ENCODE peak calls at places on chromosomes 7 and 10, in seven cellular contexts. One of them, this sample, is unnamed.

GRCh38 chr10:71933651-71934050 is 30.5 kb upstream of the CHST3 start:
- DNase-seq in gastrocnemius medialis: no peak
- DNase-seq in coronary artery: no peak
- DNase-seq in tibial artery: no peak
- DNase-seq in astrocyte: no peak
- DNase-seq in fibroblast of lung: no peak
- DNase-seq in heart right ventricle: no peak
- DNase-seq in this sample: no peak

GRCh38 chr10:103870503-103870902 is 15.1 kb upstream of the SH3PXD2A start:
- DNase-seq in gastrocnemius medialis: no peak
- DNase-seq in coronary artery: no peak
- DNase-seq in tibial artery: no peak
- DNase-seq in astrocyte: no peak
- DNase-seq in fibroblast of lung: no peak
- DNase-seq in heart right ventricle: no peak
- DNase-seq in this sample: peak; percentile 63

GRCh38 chr10:100653957-100654834 is 91.2 kb upstream of the PAX2 start:
- DNase-seq in gastrocnemius medialis: no peak
- DNase-seq in coronary artery: no peak
- DNase-seq in tibial artery: no peak
- DNase-seq in astrocyte: no peak
- DNase-seq in fibroblast of lung: peak; percentile 13
- DNase-seq in heart right ventricle: peak; percentile 7
- DNase-seq in this sample: peak; percentile 35

GRCh38 chr10:102604379-102604960 is 39.8 kb upstream of the TRIM8 start:
- DNase-seq in gastrocnemius medialis: no peak
- DNase-seq in coronary artery: no peak
- DNase-seq in tibial artery: no peak
- DNase-seq in astrocyte: peak; percentile 89
- DNase-seq in fibroblast of lung: peak; percentile 92
- DNase-seq in heart right ventricle: no peak
- DNase-seq in this sample: peak; percentile 86

GRCh38 chr7:20249924-20250323 is 32.7 kb upstream of the MACC1 start:
- DNase-seq in gastrocnemius medialis: no peak
- DNase-seq in coronary artery: no peak
- DNase-seq in tibial artery: no peak
- DNase-seq in astrocyte: peak; percentile 92
- DNase-seq in fibroblast of lung: peak; percentile 93
- DNase-seq in heart right ventricle: no peak
- DNase-seq in this sample: no peak

GRCh38 chr7:100017300-100017699 is 1.9 kb downstream of the ZKSCAN1 start:
- DNase-seq in gastrocnemius medialis: no peak
- DNase-seq in coronary artery: no peak
- DNase-seq in tibial artery: no peak
- DNase-seq in astrocyte: no peak
- DNase-seq in fibroblast of lung: no peak
- DNase-seq in heart right ventricle: no peak
- DNase-seq in this sample: no peak

GRCh38 chr7:51066405-51066882 is 250.2 kb downstream of the COBL start:
- DNase-seq in gastrocnemius medialis: no peak
- DNase-seq in coronary artery: no peak
- DNase-seq in tibial artery: no peak
- DNase-seq in astrocyte: no peak
- DNase-seq in fibroblast of lung: no peak
- DNase-seq in heart right ventricle: no peak
- DNase-seq in this sample: no peak

GRCh38 chr7:149771199-149771636 is 2.2 kb downstream of the ZNF467 start:
- DNase-seq in gastrocnemius medialis: no peak
- DNase-seq in coronary artery: no peak
- DNase-seq in tibial artery: no peak
- DNase-seq in astrocyte: no peak
- DNase-seq in fibroblast of lung: no peak
- DNase-seq in heart right ventricle: no peak
- DNase-seq in this sample: no peak

GRCh38 chr10:114821293-114821914 is at the start of gene FHIP2A:
- DNase-seq in gastrocnemius medialis: peak; percentile 40
- DNase-seq in coronary artery: peak; percentile 78
- DNase-seq in tibial artery: peak; percentile 69
- DNase-seq in astrocyte: peak; percentile 52
- DNase-seq in fibroblast of lung: peak; percentile 68
- DNase-seq in heart right ventricle: peak; percentile 78
- DNase-seq in this sample: peak; percentile 66

GRCh38 chr7:100430450-100431285 is 1.0 kb downstream of the MEPCE start:
- DNase-seq in gastrocnemius medialis: no peak
- DNase-seq in coronary artery: no peak
- DNase-seq in tibial artery: peak; percentile 60
- DNase-seq in astrocyte: no peak
- DNase-seq in fibroblast of lung: peak; percentile 13
- DNase-seq in heart right ventricle: no peak
- DNase-seq in this sample: no peak

GRCh38 chr7:26857534-26858228 is 6.7 kb downstream of the SKAP2 start:
- DNase-seq in gastrocnemius medialis: no peak
- DNase-seq in coronary artery: no peak
- DNase-seq in tibial artery: no peak
- DNase-seq in astrocyte: no peak
- DNase-seq in fibroblast of lung: no peak
- DNase-seq in heart right ventricle: no peak
- DNase-seq in this sample: no peak

GRCh38 chr10:133453516-133454203 is at the start of gene SCART1:
- DNase-seq in gastrocnemius medialis: no peak
- DNase-seq in coronary artery: no peak
- DNase-seq in tibial artery: no peak
- DNase-seq in astrocyte: no peak
- DNase-seq in fibroblast of lung: no peak
- DNase-seq in heart right ventricle: no peak
- DNase-seq in this sample: no peak

GRCh38 chr7:84452618-84453017 is 258.0 kb upstream of the SEMA3A start:
- DNase-seq in gastrocnemius medialis: no peak
- DNase-seq in coronary artery: no peak
- DNase-seq in tibial artery: no peak
- DNase-seq in astrocyte: no peak
- DNase-seq in fibroblast of lung: no peak
- DNase-seq in heart right ventricle: no peak
- DNase-seq in this sample: no peak

GRCh38 chr10:105837951-105838350 is 1196.9 kb downstream of the SORCS3 start:
- DNase-seq in gastrocnemius medialis: no peak
- DNase-seq in coronary artery: no peak
- DNase-seq in tibial artery: no peak
- DNase-seq in astrocyte: peak; percentile 20
- DNase-seq in fibroblast of lung: peak; percentile 21
- DNase-seq in heart right ventricle: no peak
- DNase-seq in this sample: peak; percentile 3

GRCh38 chr10:43398939-43399871 is 9.8 kb downstream of the HNRNPF start:
- DNase-seq in gastrocnemius medialis: no peak
- DNase-seq in coronary artery: peak; percentile 17
- DNase-seq in tibial artery: no peak
- DNase-seq in astrocyte: peak; percentile 71
- DNase-seq in fibroblast of lung: peak; percentile 77
- DNase-seq in heart right ventricle: no peak
- DNase-seq in this sample: peak; percentile 38

GRCh38 chr7:44401692-44402091 is 76.3 kb upstream of the CAMK2B start:
- DNase-seq in gastrocnemius medialis: no peak
- DNase-seq in coronary artery: peak; percentile 46
- DNase-seq in tibial artery: no peak
- DNase-seq in astrocyte: no peak
- DNase-seq in fibroblast of lung: no peak
- DNase-seq in heart right ventricle: no peak
- DNase-seq in this sample: no peak

GRCh38 chr7:115052706-115053105 is 130.8 kb downstream of the MDFIC start:
- DNase-seq in gastrocnemius medialis: no peak
- DNase-seq in coronary artery: no peak
- DNase-seq in tibial artery: no peak
- DNase-seq in astrocyte: no peak
- DNase-seq in fibroblast of lung: no peak
- DNase-seq in heart right ventricle: no peak
- DNase-seq in this sample: no peak

GRCh38 chr7:44078521-44078920 is 3.8 kb downstream of the POLM start:
- DNase-seq in gastrocnemius medialis: peak; percentile 56
- DNase-seq in coronary artery: no peak
- DNase-seq in tibial artery: no peak
- DNase-seq in astrocyte: no peak
- DNase-seq in fibroblast of lung: no peak
- DNase-seq in heart right ventricle: no peak
- DNase-seq in this sample: no peak

GRCh38 chr7:102095933-102096332 is 190.7 kb upstream of the SH2B2 start:
- DNase-seq in gastrocnemius medialis: no peak
- DNase-seq in coronary artery: no peak
- DNase-seq in tibial artery: no peak
- DNase-seq in astrocyte: no peak
- DNase-seq in fibroblast of lung: no peak
- DNase-seq in heart right ventricle: no peak
- DNase-seq in this sample: no peak

GRCh38 chr10:629186-629998 is 60.1 kb downstream of the DIP2C start:
- DNase-seq in gastrocnemius medialis: no peak
- DNase-seq in coronary artery: no peak
- DNase-seq in tibial artery: no peak
- DNase-seq in astrocyte: no peak
- DNase-seq in fibroblast of lung: no peak
- DNase-seq in heart right ventricle: no peak
- DNase-seq in this sample: no peak

GRCh38 chr10:122127943-122128342 is 139.0 kb downstream of the TACC2 start:
- DNase-seq in gastrocnemius medialis: peak; percentile 76
- DNase-seq in coronary artery: no peak
- DNase-seq in tibial artery: peak; percentile 50
- DNase-seq in astrocyte: peak; percentile 69
- DNase-seq in fibroblast of lung: peak; percentile 71
- DNase-seq in heart right ventricle: peak; percentile 42
- DNase-seq in this sample: no peak

GRCh38 chr7:29612596-29612995 is 49.0 kb downstream of the PRR15 start:
- DNase-seq in gastrocnemius medialis: no peak
- DNase-seq in coronary artery: no peak
- DNase-seq in tibial artery: no peak
- DNase-seq in astrocyte: peak; percentile 66
- DNase-seq in fibroblast of lung: peak; percentile 75
- DNase-seq in heart right ventricle: no peak
- DNase-seq in this sample: peak; percentile 66

GRCh38 chr7:29607889-29608288 is 44.3 kb downstream of the PRR15 start:
- DNase-seq in gastrocnemius medialis: no peak
- DNase-seq in coronary artery: no peak
- DNase-seq in tibial artery: no peak
- DNase-seq in astrocyte: peak; percentile 67
- DNase-seq in fibroblast of lung: peak; percentile 78
- DNase-seq in heart right ventricle: no peak
- DNase-seq in this sample: peak; percentile 74

GRCh38 chr7:29611941-29612527 is 48.4 kb downstream of the PRR15 start:
- DNase-seq in gastrocnemius medialis: no peak
- DNase-seq in coronary artery: no peak
- DNase-seq in tibial artery: no peak
- DNase-seq in astrocyte: no peak
- DNase-seq in fibroblast of lung: no peak
- DNase-seq in heart right ventricle: no peak
- DNase-seq in this sample: no peak

GRCh38 chr7:29609162-29610030 is 45.8 kb downstream of the PRR15 start:
- DNase-seq in gastrocnemius medialis: no peak
- DNase-seq in coronary artery: no peak
- DNase-seq in tibial artery: no peak
- DNase-seq in astrocyte: peak; percentile 60
- DNase-seq in fibroblast of lung: peak; percentile 74
- DNase-seq in heart right ventricle: no peak
- DNase-seq in this sample: peak; percentile 75

GRCh38 chr7:29610031-29610490 is 46.4 kb downstream of the PRR15 start:
- DNase-seq in gastrocnemius medialis: no peak
- DNase-seq in coronary artery: no peak
- DNase-seq in tibial artery: no peak
- DNase-seq in astrocyte: no peak
- DNase-seq in fibroblast of lung: no peak
- DNase-seq in heart right ventricle: no peak
- DNase-seq in this sample: peak; percentile 86
- TF ChIP-seq CTCF in gastrocnemius medialis: no peak
- TF ChIP-seq CTCF in coronary artery: no peak
- TF ChIP-seq CTCF in tibial artery: no peak
- TF ChIP-seq CTCF in astrocyte: no peak
- TF ChIP-seq CTCF in fibroblast of lung: no peak
- TF ChIP-seq CTCF in heart right ventricle: no peak
- TF ChIP-seq CTCF in this sample: no peak

DNA sequence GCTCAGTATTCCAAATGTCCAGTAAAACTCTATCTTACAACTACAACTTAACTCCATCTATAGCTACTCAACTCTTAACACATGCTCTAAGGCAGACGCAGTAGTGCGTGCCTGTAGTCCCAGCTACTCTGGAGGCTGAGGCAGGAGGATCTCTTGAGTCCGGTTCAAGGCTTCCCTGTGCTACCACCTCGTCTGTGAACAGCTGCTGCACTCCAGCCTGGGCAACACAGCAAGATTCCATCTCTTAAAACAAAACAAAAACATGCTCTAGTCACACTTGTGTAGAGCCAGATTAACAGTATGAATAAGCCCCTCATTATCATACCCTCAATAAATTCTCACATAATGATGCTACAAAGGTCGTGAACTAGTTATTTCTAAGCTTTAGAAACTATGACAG is 3.6 kb downstream of the BAZ1B start:
- DNase-seq in gastrocnemius medialis: no peak
- DNase-seq in coronary artery: no peak
- DNase-seq in tibial artery: no peak
- DNase-seq in astrocyte: no peak
- DNase-seq in fibroblast of lung: no peak
- DNase-seq in heart right ventricle: no peak
- DNase-seq in this sample: no peak
- H3K4me3 ChIP-seq in gastrocnemius medialis: no peak overlapping the region
- H3K4me3 ChIP-seq in coronary artery: peak overlapping the region; percentile 93
- H3K4me3 ChIP-seq in tibial artery: no peak overlapping the region
- H3K4me3 ChIP-seq in astrocyte: peak overlapping the region; percentile 9
- H3K4me3 ChIP-seq in fibroblast of lung: peak overlapping the region; percentile 88
- H3K4me3 ChIP-seq in heart right ventricle: no peak overlapping the region
- H3K4me3 ChIP-seq in this sample: no peak overlapping the region

DNA sequence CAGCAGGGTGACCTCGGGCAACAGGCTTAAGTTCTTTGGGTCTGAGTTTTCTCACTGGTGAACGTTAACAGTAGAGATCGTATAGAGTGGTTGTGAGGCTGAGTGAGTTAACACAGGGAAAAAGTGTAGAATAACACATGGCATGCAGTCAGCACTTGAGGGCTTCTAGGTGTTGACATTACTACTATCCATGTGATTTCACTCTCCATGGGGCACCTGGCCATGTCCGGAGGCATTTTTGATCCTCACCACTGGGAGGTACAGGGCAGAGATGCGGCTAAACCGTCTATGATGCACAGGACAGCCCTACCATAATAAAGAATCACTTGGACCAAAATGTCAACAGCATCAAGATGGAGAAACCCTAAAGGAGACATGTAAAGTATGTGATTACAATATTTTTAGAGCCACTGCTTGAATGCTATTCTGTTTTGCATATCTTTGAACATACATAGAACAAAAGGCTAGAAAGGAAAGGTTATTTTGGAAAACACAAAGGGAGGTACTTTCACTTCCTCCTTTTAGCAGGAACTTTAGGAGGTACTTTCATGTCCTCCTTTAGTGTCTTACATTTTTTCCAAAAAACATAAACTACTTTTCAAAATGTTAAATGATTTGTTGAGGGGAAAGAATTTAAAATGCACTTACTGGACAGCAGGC is 44.3 kb downstream of the NOD1 start:
- DNase-seq in gastrocnemius medialis: no peak
- DNase-seq in coronary artery: no peak
- DNase-seq in tibial artery: no peak
- DNase-seq in astrocyte: no peak
- DNase-seq in fibroblast of lung: no peak
- DNase-seq in heart right ventricle: no peak
- DNase-seq in this sample: no peak
- TF ChIP-seq CTCF in gastrocnemius medialis: no peak
- TF ChIP-seq CTCF in coronary artery: no peak
- TF ChIP-seq CTCF in tibial artery: no peak
- TF ChIP-seq CTCF in astrocyte: no peak
- TF ChIP-seq CTCF in fibroblast of lung: no peak
- TF ChIP-seq CTCF in heart right ventricle: no peak
- TF ChIP-seq CTCF in this sample: no peak

GRCh38 chr7:18087687-18088078 is 60.0 kb upstream of the PRPS1L1 start:
- DNase-seq in gastrocnemius medialis: no peak
- DNase-seq in coronary artery: no peak
- DNase-seq in tibial artery: no peak
- DNase-seq in astrocyte: no peak
- DNase-seq in fibroblast of lung: no peak
- DNase-seq in heart right ventricle: no peak
- DNase-seq in this sample: no peak
- H3K4me3 ChIP-seq in gastrocnemius medialis: peak overlapping the region; percentile 58
- H3K4me3 ChIP-seq in coronary artery: peak overlapping the region; percentile 87
- H3K4me3 ChIP-seq in tibial artery: peak overlapping the region; percentile 86
- H3K4me3 ChIP-seq in astrocyte: peak overlapping the region; percentile 77
- H3K4me3 ChIP-seq in fibroblast of lung: peak overlapping the region; percentile 62
- H3K4me3 ChIP-seq in heart right ventricle: peak overlapping the region; percentile 78
- H3K4me3 ChIP-seq in this sample: peak overlapping the region; percentile 73

This sample was measured in fibroblast of the aortic adventitia.